ENCODE peak calls at places on chromosomes 6 and 20, in six cellular contexts. E is astrocyte, L is tibial nerve, F is pancreas, V is adrenal gland, Z is neural progenitor cell. M is an unnamed sample. For H3K27me3, the result is how much of the 10 kb centered on the place peaks cover.

GRCh38 chr20:58673119-58673518 is 19.5 kb upstream of the NPEPL1 start:
- DNase-seq in F (no peak), V (no peak), Z (no peak), L (no peak), E (no peak), M (no peak)

GRCh38 chr6:166152660-166153059 is 15.0 kb downstream of the TBXT start:
- DNase-seq in L (no peak), F (no peak), V (no peak), Z (no peak), E (no peak), M (no peak)

GRCh38 chr20:44097521-44098255 is 89.3 kb downstream of the JPH2 start:
- DNase-seq in E (peak), Z (no peak), V (no peak), L (no peak), F (no peak), M (no peak)

GRCh38 chr6:40956871-40957270 is 82.2 kb downstream of the UNC5CL start:
- DNase-seq in V (no peak), F (no peak), L (no peak), Z (peak), E (peak), M (no peak)

GRCh38 chr20:23291575-23292240 is 58.9 kb upstream of the NXT1 start:
- DNase-seq in Z (no peak), L (no peak), E (no peak), V (no peak), F (no peak), M (no peak)

GRCh38 chr6:29702519-29703103 is 20.6 kb upstream of the HLA-F start:
- DNase-seq in V (no peak), L (no peak), F (peak), E (no peak), Z (peak), M (no peak)

GRCh38 chr20:8530022-8530421 is 398.0 kb downstream of the PLCB1 start:
- DNase-seq in V (no peak), E (peak), F (no peak), Z (no peak), L (no peak), M (no peak)

GRCh38 chr6:151175924-151176445 is 63.8 kb upstream of the AKAP12 start:
- DNase-seq in Z (no peak), E (no peak), V (no peak), F (no peak), L (no peak), M (no peak)

GRCh38 chr6:34587325-34587724 is 31.2 kb upstream of the SPDEF start:
- DNase-seq in V (no peak), F (peak), L (no peak), Z (no peak), E (no peak), M (no peak)

GRCh38 chr20:47670913-47671312 is 114.4 kb downstream of the SULF2 start:
- DNase-seq in Z (no peak), F (no peak), E (no peak), L (no peak), V (no peak), M (no peak)

GRCh38 chr6:152571089-152571488 is 66.1 kb downstream of the SYNE1 start:
- DNase-seq in Z (no peak), E (no peak), L (no peak), F (no peak), V (no peak), M (no peak)

GRCh38 chr20:11919046-11919445 is 1.4 kb downstream of the BTBD3 start:
- DNase-seq in L (no peak), F (no peak), V (no peak), E (peak), Z (peak), M (no peak)

GRCh38 chr6:118644007-118644406 is 7.4 kb downstream of the CEP85L start:
- DNase-seq in Z (no peak), F (no peak), V (no peak), L (no peak), E (peak), M (no peak)

GRCh38 chr20:52078289-52078688 is 113.3 kb downstream of the ZFP64 start:
- DNase-seq in Z (no peak), V (no peak), F (no peak), L (no peak), E (no peak), M (no peak)

GRCh38 chr6:36668601-36669390 is 9.7 kb upstream of the CDKN1A start:
- DNase-seq in Z (no peak), V (no peak), L (no peak), E (no peak), F (no peak), M (no peak)

GRCh38 chr20:45822863-45823262 is 4.2 kb downstream of the TNNC2 start:
- DNase-seq in V (no peak), L (no peak), F (peak), E (no peak), Z (no peak), M (peak)

GRCh38 chr6:127976111-127976510 is 75.3 kb upstream of the THEMIS start:
- DNase-seq in V (no peak), L (no peak), F (no peak), Z (no peak), E (no peak), M (no peak)

GRCh38 chr20:8432435-8433148 is 300.5 kb downstream of the PLCB1 start:
- DNase-seq in F (no peak), Z (no peak), L (no peak), E (no peak), V (no peak), M (no peak)

GRCh38 chr20:41425180-41425884 is 58.7 kb upstream of the EMILIN3 start:
- DNase-seq in Z (no peak), E (peak), V (no peak), F (no peak), L (no peak), M (no peak)

GRCh38 chr6:143027058-143027457 is 33.6 kb upstream of the AIG1 start:
- DNase-seq in Z (peak), E (no peak), V (peak), F (peak), L (no peak), M (peak)

GRCh38 chr6:7215798-7216231 is 97.2 kb downstream of the SSR1 start:
- DNase-seq in E (no peak), Z (no peak), V (no peak), F (no peak), L (no peak), M (no peak)

GRCh38 chr6:47277702-47278101 is 32.0 kb downstream of the TNFRSF21 start:
- DNase-seq in F (no peak), Z (no peak), E (no peak), V (no peak), L (no peak), M (no peak)

GRCh38 chr6:96059586-96059985 is 43.8 kb downstream of the FUT9 start:
- DNase-seq in F (no peak), E (peak), Z (no peak), V (no peak), L (no peak), M (no peak)

GRCh38 chr6:62923728-62924127 is 287.5 kb upstream of the FKBP1C start:
- DNase-seq in V (no peak), Z (no peak), F (no peak), L (no peak), E (no peak), M (no peak)

GRCh38 chr20:61558726-61559125 is 306.7 kb downstream of the CDH4 start:
- DNase-seq in E (peak), V (no peak), F (no peak), L (no peak), Z (peak), M (no peak)

GRCh38 chr6:6366778-6367177 is 46.3 kb upstream of the F13A1 start:
- DNase-seq in V (no peak), Z (peak), E (no peak), L (no peak), F (no peak), M (no peak)

GRCh38 chr6:38499046-38499445 is 140.7 kb downstream of the BTBD9 start:
- DNase-seq in Z (no peak), F (no peak), L (no peak), E (no peak), V (no peak), M (no peak)

GRCh38 chr6:15427360-15428070 is 181.6 kb downstream of the JARID2 start:
- DNase-seq in L (no peak), Z (no peak), F (no peak), V (no peak), E (no peak), M (no peak)

GRCh38 chr20:49885558-49886332 is 29.6 kb downstream of the SPATA2 start:
- DNase-seq in Z (no peak), V (no peak), E (no peak), F (no peak), L (no peak), M (no peak)

GRCh38 chr6:93516441-93516840 is 97.1 kb upstream of the EPHA7 start:
- DNase-seq in V (no peak), F (no peak), E (no peak), L (no peak), Z (no peak), M (no peak)

GRCh38 chr20:43384321-43384940 is 73.3 kb upstream of the SRSF6 start:
- DNase-seq in E (no peak), Z (no peak), F (no peak), L (no peak), V (no peak), M (no peak)

GRCh38 chr6:41796474-41796873 is 9.0 kb downstream of the TOMM6 start:
- DNase-seq in E (no peak), Z (no peak), F (no peak), V (no peak), L (no peak), M (no peak)

GRCh38 chr6:71254323-71254722 is 34.3 kb upstream of the OGFRL1 start:
- DNase-seq in L (no peak), E (no peak), V (no peak), Z (peak), F (no peak), M (no peak)

GRCh38 chr20:20491110-20491783 is 123.3 kb downstream of the INSM1 start:
- DNase-seq in E (peak), Z (no peak), F (no peak), L (no peak), V (no peak), M (no peak)

GRCh38 chr6:132298344-132298949 is 102.8 kb downstream of the MOXD1 start:
- DNase-seq in L (no peak), Z (peak), F (no peak), V (peak), E (peak), M (no peak)

GRCh38 chr6:119190176-119190575 is 111.7 kb upstream of the FAM184A start:
- DNase-seq in L (no peak), V (no peak), E (no peak), Z (no peak), F (no peak), M (no peak)

GRCh38 chr6:100457251-100457990 is 7.3 kb downstream of the SIM1 start:
- DNase-seq in L (no peak), E (no peak), Z (peak), V (no peak), F (peak), M (peak)

GRCh38 chr20:25011831-25012241 is 19.3 kb upstream of the APMAP start:
- DNase-seq in V (peak), E (no peak), L (no peak), Z (no peak), F (no peak), M (peak)

GRCh38 chr6:11413112-11413687 is 124.3 kb upstream of the TMEM170B start:
- DNase-seq in L (no peak), V (no peak), Z (no peak), F (no peak), E (no peak), M (no peak)

GRCh38 chr6:158654960-158655485 is 5.2 kb downstream of the SYTL3 start:
- DNase-seq in E (peak), V (peak), Z (no peak), F (no peak), L (no peak), M (no peak)

GRCh38 chr6:14365393-14365792 is 247.8 kb downstream of the CD83 start:
- DNase-seq in V (no peak), E (peak), Z (no peak), F (no peak), L (no peak), M (no peak)

GRCh38 chr6:14359438-14359837 is 241.9 kb downstream of the CD83 start:
- DNase-seq in F (no peak), E (no peak), Z (no peak), L (no peak), V (no peak), M (no peak)

GRCh38 chr6:14361956-14362587 is 244.5 kb downstream of the CD83 start:
- DNase-seq in L (no peak), E (no peak), F (no peak), Z (no peak), V (no peak), M (no peak)

GRCh38 chr6:14360565-14360964 is 243.0 kb downstream of the CD83 start:
- DNase-seq in V (no peak), Z (no peak), L (no peak), E (peak), F (no peak), M (no peak)

GRCh38 chr6:14361297-14361696 is 243.7 kb downstream of the CD83 start:
- DNase-seq in E (no peak), L (no peak), Z (no peak), F (no peak), V (no peak), M (no peak)
- H3K27ac ChIP-seq in E (no peak), L (no peak), Z (no peak), F (no peak), V (no peak), M (no peak)

GRCh38 chr6:13484138-13484708 is 3.2 kb downstream of the GFOD1 start:
- DNase-seq in Z (no peak), L (no peak), E (no peak), F (no peak), V (no peak), M (no peak)
- H3K27me3 ChIP-seq in Z (half or more), L (under half), E (under half), F (under half), V (under half), M (under half)

DNA sequence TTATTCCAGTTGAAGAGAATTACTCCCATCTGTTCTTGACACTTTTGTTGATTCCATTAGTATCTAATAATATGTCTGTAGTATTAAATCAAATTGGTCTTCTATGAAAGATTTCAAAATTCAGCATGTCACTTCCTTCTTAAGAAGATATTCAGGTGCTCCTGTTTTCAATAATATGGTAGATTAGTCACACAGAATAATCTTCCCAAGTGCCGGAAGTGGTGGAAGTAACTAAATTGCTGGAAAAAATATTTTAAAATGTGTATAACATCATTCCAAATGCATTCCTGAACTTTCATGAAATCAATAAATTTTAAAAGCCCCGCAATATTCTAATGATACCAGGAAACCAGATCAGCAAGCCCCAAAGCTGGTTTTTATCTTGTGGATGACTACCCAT is 281.3 kb downstream of the EPM2A start:
- DNase-seq in E (no peak), L (no peak), Z (no peak), V (no peak), F (no peak), M (no peak)
- H3K27ac ChIP-seq in E (no peak), L (no peak), Z (no peak), V (no peak), F (no peak), M (no peak)

DNA sequence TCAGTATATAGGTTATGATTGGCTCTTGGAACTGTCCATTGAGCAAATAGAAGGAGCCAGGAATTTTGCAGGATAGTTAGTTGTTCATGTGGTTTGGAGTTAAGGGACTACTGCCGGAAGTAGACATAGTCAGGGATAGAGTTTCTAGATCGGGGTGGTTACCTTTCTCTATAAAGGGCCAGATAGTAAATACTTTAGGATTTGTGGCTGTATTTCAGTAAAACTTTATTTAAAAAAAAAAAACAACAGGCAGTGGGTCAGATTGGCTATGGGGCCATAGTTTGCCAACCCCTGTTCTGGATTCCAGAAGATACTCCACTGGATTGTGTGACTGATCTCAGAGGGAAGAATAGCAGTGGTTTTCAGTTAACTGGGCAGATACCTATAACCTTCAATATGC is 489.3 kb upstream of the SOX4 start:
- DNase-seq in L (no peak), Z (no peak), F (no peak), V (no peak), E (no peak), M (no peak)
- H3K27me3 ChIP-seq in L (under half), Z (under half), F (under half), V (under half), E (under half), M (under half)

DNA sequence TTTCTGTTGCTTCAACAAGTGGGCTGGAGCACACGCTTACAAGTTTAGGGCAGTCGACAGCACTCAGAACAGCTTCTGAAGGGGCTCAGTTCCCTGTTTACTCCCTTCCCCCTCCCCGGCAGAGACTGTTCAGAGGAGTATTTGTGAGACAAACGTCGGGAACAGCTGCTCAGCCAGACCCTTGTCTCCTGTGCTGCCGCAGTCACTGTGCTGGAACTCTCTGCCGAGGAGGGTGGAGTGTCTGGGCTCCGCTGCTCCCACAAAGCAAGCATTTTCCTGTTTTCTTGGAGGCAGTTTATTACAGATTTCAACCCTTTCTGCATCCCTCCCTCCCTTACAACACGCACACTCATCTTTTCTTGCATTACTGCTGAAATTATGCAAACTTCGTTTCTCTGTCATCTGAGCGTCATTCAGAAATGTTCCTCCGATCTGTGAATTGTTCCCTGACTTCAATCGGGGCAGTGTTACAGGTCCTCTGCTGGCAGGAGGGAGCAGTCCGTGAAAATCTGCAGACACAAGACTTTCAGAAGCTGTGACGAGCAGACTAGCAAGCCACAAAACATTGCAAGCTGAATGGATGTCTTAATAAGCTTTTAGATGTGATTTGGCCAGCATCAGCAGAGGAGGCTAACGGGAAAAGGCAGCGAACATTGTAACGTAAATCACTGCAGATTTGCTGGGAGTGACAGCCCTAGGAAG is 76.3 kb downstream of the LYRM2 start:
- DNase-seq in F (no peak), V (no peak), L (no peak), Z (peak), E (no peak), M (no peak)
- H3K27ac ChIP-seq in F (no peak), V (no peak), L (peak), Z (no peak), E (no peak), M (peak)

GRCh38 chr6:28648035-28648877 is 122.6 kb downstream of the GPX5 start:
- DNase-seq in Z (peak), L (no peak), F (no peak), E (peak), V (peak), M (no peak)
- H3K27me3 ChIP-seq in Z (under half), L (under half), F (under half), E (under half), V (under half), M (under half)

GRCh38 chr6:13446371-13446770 is 41.0 kb downstream of the GFOD1 start:
- DNase-seq in F (no peak), V (no peak), E (no peak), L (no peak), Z (no peak), M (no peak)

GRCh38 chr6:13445005-13445743 is 42.2 kb downstream of the GFOD1 start:
- DNase-seq in F (peak), L (peak), Z (peak), V (peak), E (peak), M (no peak)

GRCh38 chr6:13445744-13446115 is 41.7 kb downstream of the GFOD1 start:
- DNase-seq in V (no peak), Z (no peak), E (no peak), L (no peak), F (no peak), M (no peak)

GRCh38 chr6:13441778-13442177 is 45.6 kb downstream of the GFOD1 start:
- DNase-seq in E (no peak), V (no peak), F (no peak), L (no peak), Z (no peak), M (no peak)

DNA sequence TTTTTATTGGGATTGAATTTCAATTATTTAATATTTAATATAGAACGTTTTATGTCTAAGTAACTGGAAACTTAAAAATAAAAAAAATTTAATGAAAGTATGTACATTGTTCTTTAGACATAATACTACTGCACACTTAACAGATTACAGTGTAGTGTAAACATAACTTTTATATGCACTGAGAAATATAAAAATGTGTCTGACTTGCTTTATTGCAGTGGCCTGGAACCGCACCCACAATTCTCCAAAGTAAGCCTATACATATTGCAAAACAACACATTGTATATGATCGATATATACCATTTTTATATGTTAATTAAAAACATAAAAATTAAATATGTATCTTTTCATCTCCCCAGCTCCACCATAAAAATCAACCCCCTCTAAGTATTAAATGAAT is 42.8 kb downstream of the GFOD1 start:
- DNase-seq in E (no peak), V (no peak), F (no peak), Z (no peak), L (no peak), M (no peak)
- H3K27ac ChIP-seq in E (no peak), V (no peak), F (no peak), Z (no peak), L (no peak), M (no peak)

GRCh38 chr6:44272529-44272928 is 2.3 kb downstream of the TMEM151B start:
- DNase-seq in Z (no peak), V (no peak), E (no peak), L (no peak), F (no peak), M (no peak)
- H3K27me3 ChIP-seq in Z (under half), V (under half), E (under half), L (half or more), F (under half), M (under half)

M was measured in aorta.